ENCODE peak calls at places on chromosomes 16 and 17, in five cellular contexts. C is GM23338; K is CD8-positive, alpha-beta T cell; M is adrenal gland; F is small intestine. U is an unnamed sample.

GRCh38 chr17:54891176-54891821 is 9.4 kb upstream of the TOM1L1 start:
- DNase-seq in C (peak; percentile 90), K (no peak), M (peak; percentile 66), F (peak; percentile 49), U (no peak)

GRCh38 chr17:67582632-67583230 is 135.0 kb upstream of the NOL11 start:
- DNase-seq in C (no peak), K (no peak), M (peak; percentile 92), F (peak; percentile 87), U (no peak)

GRCh38 chr17:6523330-6523729 is 33.0 kb downstream of the PITPNM3 start:
- DNase-seq in C (peak; percentile 34), K (no peak), M (no peak), F (no peak), U (no peak)

GRCh38 chr17:2456475-2456874 is 55.2 kb downstream of the METTL16 start:
- DNase-seq in C (no peak), K (no peak), M (no peak), F (no peak), U (no peak)

GRCh38 chr17:36203335-36203734 is 6.8 kb upstream of the CCL3L1 start:
- DNase-seq in C (no peak), K (no peak), M (no peak), F (no peak), U (no peak)

GRCh38 chr16:19236561-19236960 is 49.0 kb upstream of the CLEC19A start:
- DNase-seq in C (no peak), K (no peak), M (no peak), F (peak; percentile 95), U (no peak)

GRCh38 chr17:36935681-36936454 is 1.4 kb upstream of the LHX1 start:
- DNase-seq in C (peak; percentile 84), K (no peak), M (no peak), F (peak; percentile 18), U (no peak)

GRCh38 chr17:75240394-75241142 is 20.8 kb downstream of the GGA3 start:
- DNase-seq in C (peak; percentile 90), K (peak; percentile 50), M (peak; percentile 81), F (no peak), U (peak; percentile 44)

GRCh38 chr17:8552582-8553320 is 77.8 kb downstream of the MYH10 start:
- DNase-seq in C (no peak), K (no peak), M (no peak), F (no peak), U (no peak)

GRCh38 chr17:78127888-78128615 is 503 bp downstream of the TMC6 start:
- DNase-seq in C (peak; percentile 68), K (no peak), M (no peak), F (peak; percentile 52), U (no peak)

GRCh38 chr16:17467923-17468540 is 2.7 kb downstream of the XYLT1 start:
- DNase-seq in C (peak; percentile 85), K (peak; percentile 41), M (peak; percentile 88), F (peak; percentile 77), U (peak; percentile 70)

GRCh38 chr17:51322390-51323029 is 62.2 kb downstream of the UTP18 start:
- DNase-seq in C (peak; percentile 88), K (no peak), M (no peak), F (peak; percentile 28), U (peak; percentile 50)

GRCh38 chr17:66312912-66313311 is 10.5 kb downstream of the PRKCA start:
- DNase-seq in C (no peak), K (no peak), M (no peak), F (peak; percentile 40), U (no peak)

GRCh38 chr16:49382916-49383315 is 9.3 kb downstream of the C16orf78 start:
- DNase-seq in C (peak; percentile 77), K (no peak), M (peak; percentile 21), F (no peak), U (no peak)

GRCh38 chr16:56950881-56951771 is 10.6 kb upstream of the CETP start:
- DNase-seq in C (peak; percentile 82), K (peak; percentile 57), M (peak; percentile 73), F (peak; percentile 42), U (peak; percentile 40)

GRCh38 chr16:57863434-57864160 is 61.3 kb upstream of the KIFC3 start:
- DNase-seq in C (peak; percentile 88), K (no peak), M (peak; percentile 89), F (peak; percentile 83), U (peak; percentile 92)

GRCh38 chr16:56950051-56950450 is 11.7 kb upstream of the CETP start:
- DNase-seq in C (no peak), K (no peak), M (no peak), F (no peak), U (no peak)

GRCh38 chr16:52494621-52495020 is 52.3 kb downstream of the TOX3 start:
- DNase-seq in C (no peak), K (no peak), M (no peak), F (no peak), U (no peak)

GRCh38 chr17:74424658-74425057 is 7.2 kb upstream of the GPRC5C start:
- DNase-seq in C (no peak), K (no peak), M (no peak), F (no peak), U (no peak)

GRCh38 chr16:50457979-50458461 is 89.2 kb upstream of the BRD7 start:
- DNase-seq in C (peak; percentile 62), K (no peak), M (no peak), F (no peak), U (no peak)

GRCh38 chr17:18993876-18994275 is 10.7 kb downstream of the FAM83G start:
- DNase-seq in C (no peak), K (no peak), M (no peak), F (no peak), U (no peak)

GRCh38 chr17:63447688-63448005 is 1.5 kb upstream of the CYB561 start:
- DNase-seq in C (no peak), K (no peak), M (no peak), F (no peak), U (no peak)

GRCh38 chr16:31696968-31697743 is 169.5 kb downstream of the AHSP start:
- DNase-seq in C (peak; percentile 73), K (no peak), M (no peak), F (peak; percentile 42), U (peak; percentile 25)

GRCh38 chr16:84950906-84951305 is 60.4 kb downstream of the ZDHHC7 start:
- DNase-seq in C (peak; percentile 72), K (peak; percentile 34), M (no peak), F (no peak), U (no peak)

GRCh38 chr16:85364323-85365040 is 248.6 kb upstream of the GSE1 start:
- DNase-seq in C (no peak), K (no peak), M (no peak), F (no peak), U (no peak)

DNA sequence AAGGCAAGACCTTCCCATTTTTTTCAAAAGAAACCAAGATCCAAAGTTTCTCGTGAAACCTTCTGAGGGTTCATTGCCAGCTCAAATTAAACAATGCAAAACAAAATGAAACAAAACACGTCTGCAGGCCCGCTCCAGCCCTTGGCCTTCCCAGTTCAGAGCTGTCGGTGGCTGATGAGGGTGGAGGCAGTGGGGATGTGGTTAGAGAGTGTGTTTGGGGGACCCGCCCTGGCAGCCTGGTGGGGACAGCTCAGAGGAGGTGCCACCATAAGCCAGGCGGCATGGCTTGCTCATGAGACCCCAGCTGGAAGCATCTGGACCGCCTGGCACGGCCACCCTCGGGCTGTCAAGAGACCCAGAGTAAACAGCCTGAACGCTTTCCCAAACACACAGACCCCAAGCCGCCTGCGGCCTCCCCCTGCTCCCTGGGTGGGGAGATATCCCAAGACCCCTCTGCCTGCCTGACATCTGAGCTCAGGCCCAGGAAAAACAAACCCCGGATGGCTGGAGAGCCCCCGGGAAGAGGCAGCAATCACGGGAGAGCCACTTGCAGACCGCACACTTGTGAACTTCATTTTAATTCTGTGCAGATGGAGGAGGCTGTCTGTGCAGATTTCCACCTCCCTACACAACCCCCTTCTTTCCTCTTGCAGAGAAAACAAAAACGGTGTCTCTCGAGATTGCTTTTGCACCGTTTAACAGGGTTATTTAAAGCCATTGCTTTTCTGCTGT is 35.4 kb upstream of the LITAF start:
- DNase-seq in C (no peak), K (peak; percentile 87), M (no peak), F (no peak), U (no peak)
- H3K4me3 ChIP-seq in C (no peak overlapping the region), K (peak overlapping the region; percentile 44), M (no peak overlapping the region), F (no peak overlapping the region), U (no peak overlapping the region)

DNA sequence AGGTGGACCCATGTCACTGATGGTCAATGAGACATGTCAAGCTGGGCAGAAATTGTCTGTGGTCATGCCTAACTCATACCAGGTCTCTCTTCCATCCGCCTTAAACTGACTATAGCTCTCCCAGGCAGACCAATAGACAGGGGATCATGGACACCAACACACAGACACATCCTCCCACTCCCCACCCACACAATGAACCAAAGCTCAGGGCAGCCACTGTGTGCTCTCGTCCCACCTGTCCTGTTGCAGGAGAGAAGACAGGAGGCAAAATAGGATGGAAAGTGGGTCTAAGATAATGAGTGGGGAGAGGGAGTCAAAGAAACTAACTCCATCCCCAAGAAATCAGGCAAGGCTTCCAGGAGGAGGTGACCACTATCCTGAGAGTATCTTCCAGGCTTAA is 3.2 kb downstream of the PYY start:
- DNase-seq in C (no peak), K (no peak), M (no peak), F (no peak), U (no peak)
- H3K4me3 ChIP-seq in C (no peak overlapping the region), K (no peak overlapping the region), M (no peak overlapping the region), F (no peak overlapping the region), U (no peak overlapping the region)

GRCh38 chr16:65071371-65072311 is 50.2 kb downstream of the CDH11 start:
- DNase-seq in C (no peak), K (no peak), M (peak; percentile 61), F (no peak), U (no peak)
- H3K4me3 ChIP-seq in C (no peak overlapping the region), K (no peak overlapping the region), M (peak overlapping the region; percentile 24), F (no peak overlapping the region), U (no peak overlapping the region)

GRCh38 chr17:40173091-40173777 is 4.0 kb upstream of the RAPGEFL1 start:
- DNase-seq in C (no peak), K (no peak), M (no peak), F (no peak), U (no peak)

GRCh38 chr17:40168262-40168832 is 8.9 kb upstream of the RAPGEFL1 start:
- DNase-seq in C (peak; percentile 92), K (peak; percentile 47), M (peak; percentile 76), F (peak; percentile 69), U (peak; percentile 28)

GRCh38 chr17:40173778-40174135 is 3.5 kb upstream of the RAPGEFL1 start:
- DNase-seq in C (no peak), K (no peak), M (no peak), F (no peak), U (no peak)

GRCh38 chr17:40167685-40168261 is 9.5 kb upstream of the RAPGEFL1 start:
- DNase-seq in C (no peak), K (no peak), M (no peak), F (no peak), U (no peak)
- H3K4me3 ChIP-seq in C (no peak overlapping the region), K (no peak overlapping the region), M (no peak overlapping the region), F (no peak overlapping the region), U (no peak overlapping the region)

DNA sequence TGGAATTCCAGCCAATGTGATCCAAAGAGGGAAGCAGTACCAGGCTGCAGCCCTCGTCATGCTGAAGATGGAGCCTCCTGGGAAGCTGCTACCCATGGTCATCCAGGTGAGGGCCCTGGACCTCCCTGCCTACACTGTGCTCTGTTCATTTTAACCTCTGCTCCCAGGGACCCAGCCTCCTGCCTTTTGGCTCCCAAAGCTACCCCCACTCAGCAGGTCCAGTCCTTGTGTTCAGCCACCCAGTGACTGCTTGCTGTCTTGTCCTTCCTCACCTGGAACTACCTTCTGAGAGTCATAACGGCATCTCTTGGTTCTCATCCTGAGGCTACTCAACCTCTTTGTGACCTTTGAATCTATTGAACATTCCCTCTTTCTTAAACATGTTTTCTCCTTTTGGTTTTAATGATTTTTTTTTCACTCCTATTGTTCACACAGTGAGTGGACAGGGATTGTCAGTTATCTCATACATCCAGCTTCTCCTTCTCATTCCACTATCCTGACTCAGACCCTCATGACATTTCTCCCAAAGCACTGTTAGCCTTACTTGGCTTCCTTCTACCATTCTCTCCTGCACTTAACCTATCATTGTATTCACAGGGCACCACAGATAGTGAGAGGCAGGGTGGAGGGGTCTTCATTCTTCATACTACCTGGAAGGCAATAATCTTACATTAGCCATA is 53.3 kb downstream of the GOSR1 start:
- DNase-seq in C (no peak), K (no peak), M (no peak), F (no peak), U (no peak)
- H3K4me3 ChIP-seq in C (no peak overlapping the region), K (no peak overlapping the region), M (no peak overlapping the region), F (no peak overlapping the region), U (no peak overlapping the region)

U was measured in NT2/D1.